ENCODE peak calls at places on chromosome 18, in four cellular contexts. M is fibroblast of lung, L is heart left ventricle, N is AG04450. E is an unnamed sample.
A peak's percentile ranks its signal among the peaks of the same experiment; 100 is the strongest.

GRCh38 chr18:48545690-48546365 is 7.0 kb downstream of the CTIF start:
- DNase-seq in M (peak; percentile 73), L (peak; percentile 80), N (no peak), E (peak; percentile 18)

GRCh38 chr18:61031626-61032025 is 301.6 kb upstream of the CDH20 start:
- DNase-seq in M (no peak), L (no peak), N (no peak), E (no peak)

GRCh38 chr18:78571063-78571785 is 408.4 kb upstream of the SALL3 start:
- DNase-seq in M (no peak), L (no peak), N (no peak), E (no peak)

GRCh38 chr18:50306944-50307343 is 19.5 kb upstream of the CXXC1 start:
- DNase-seq in M (peak; percentile 4), L (no peak), N (no peak), E (no peak)

GRCh38 chr18:54479365-54479764 is 111.7 kb upstream of the DYNAP start:
- DNase-seq in M (no peak), L (no peak), N (no peak), E (no peak)

GRCh38 chr18:50099725-50100414 is 95.1 kb downstream of the MYO5B start:
- DNase-seq in M (no peak), L (no peak), N (no peak), E (no peak)

GRCh38 chr18:58727776-58728500 is 56.7 kb downstream of the MALT1 start:
- DNase-seq in M (peak; percentile 27), L (peak; percentile 58), N (no peak), E (no peak)

GRCh38 chr18:38693085-38693484 is 1127.5 kb upstream of the CELF4 start:
- DNase-seq in M (no peak), L (no peak), N (no peak), E (no peak)

GRCh38 chr18:5604778-5605177 is 61.0 kb upstream of the EPB41L3 start:
- DNase-seq in M (no peak), L (no peak), N (no peak), E (no peak)

GRCh38 chr18:35239314-35239713 is 1.5 kb upstream of the ZNF397 start:
- DNase-seq in M (no peak), L (no peak), N (no peak), E (no peak)

GRCh38 chr18:55790296-55790695 is 202.3 kb upstream of the TCF4 start:
- DNase-seq in M (peak; percentile 46), L (no peak), N (peak; percentile 61), E (no peak)

GRCh38 chr18:12420831-12421421 is 13.2 kb downstream of the PRELID3A start:
- DNase-seq in M (no peak), L (no peak), N (no peak), E (no peak)

GRCh38 chr18:12336887-12337286 is 28.8 kb downstream of the TUBB6 start:
- DNase-seq in M (peak; percentile 46), L (no peak), N (no peak), E (peak; percentile 68)

GRCh38 chr18:61635901-61636528 is 256.8 kb downstream of the RNF152 start:
- DNase-seq in M (peak; percentile 72), L (peak; percentile 35), N (peak; percentile 11), E (peak; percentile 46)

GRCh38 chr18:49476664-49477411 is 10.2 kb downstream of the C18orf32 start:
- DNase-seq in M (peak; percentile 78), L (no peak), N (peak; percentile 34), E (no peak)

GRCh38 chr18:49018553-49018943 is 67.8 kb upstream of the SMAD7 start:
- DNase-seq in M (no peak), L (no peak), N (no peak), E (no peak)

GRCh38 chr18:7272268-7273049 is 41.6 kb downstream of the LRRC30 start:
- DNase-seq in M (peak; percentile 81), L (peak; percentile 76), N (peak; percentile 20), E (peak; percentile 56)

GRCh38 chr18:79818036-79818435 is 20.3 kb downstream of the KCNG2 start:
- DNase-seq in M (no peak), L (peak; percentile 30), N (no peak), E (no peak)

DNA sequence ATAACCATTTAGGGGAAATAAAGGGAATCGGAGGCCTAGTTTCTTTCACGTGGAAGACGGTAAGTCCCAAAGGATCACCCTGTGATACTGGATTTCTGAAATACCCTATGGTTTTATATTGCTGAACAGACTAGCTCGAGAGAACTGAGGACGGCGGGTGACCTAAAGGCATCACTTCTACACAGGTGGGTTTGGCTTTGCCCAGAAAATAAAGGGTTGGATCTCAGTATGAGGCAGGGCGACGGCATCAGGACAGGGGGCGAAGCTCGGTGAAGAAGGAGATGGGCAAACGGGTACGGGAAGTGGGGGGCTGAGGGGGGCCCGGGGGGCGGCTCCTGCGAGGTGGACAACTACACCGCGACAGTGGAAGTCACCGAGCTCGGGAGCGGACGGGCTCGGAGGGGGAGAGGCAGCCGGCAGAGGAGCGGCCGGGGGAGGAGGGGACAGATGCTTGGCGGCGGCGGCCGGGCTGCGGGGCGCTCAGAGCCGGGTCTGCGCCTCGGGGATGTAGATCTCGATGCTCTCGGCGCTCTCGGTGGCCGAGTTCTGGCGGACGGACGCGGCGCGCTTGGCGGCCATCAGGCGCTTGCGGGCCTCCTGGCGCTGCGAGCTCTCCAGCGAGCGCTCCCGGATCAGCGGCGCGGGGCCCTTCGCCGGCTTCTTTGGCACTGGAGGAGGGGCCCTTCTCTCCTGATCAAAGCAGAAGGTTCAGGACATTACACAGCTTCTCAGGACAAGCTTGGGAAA is 48.9 kb downstream of the TGIF1 start:
- DNase-seq in M (peak; percentile 44), L (peak; percentile 29), N (no peak), E (peak; percentile 60)
- H3K4me3 ChIP-seq in M (peak overlapping the region; percentile 37), L (peak overlapping the region; percentile 46), N (peak overlapping the region; percentile 50), E (peak overlapping the region; percentile 38)

GRCh38 chr18:63142502-63143045 is 177.0 kb downstream of the BCL2 start:
- DNase-seq in M (no peak), L (no peak), N (no peak), E (no peak)
- H3K9me3 ChIP-seq in M (no peaks in the 10 kb centered on the region), L (no peaks in the 10 kb centered on the region), N (no peaks in the 10 kb centered on the region), E (no peaks in the 10 kb centered on the region)

GRCh38 chr18:76459687-76460350 is 35.2 kb downstream of the ZNF516 start:
- DNase-seq in M (peak; percentile 98), L (no peak), N (peak; percentile 99), E (no peak)
- H3K4me3 ChIP-seq in M (peak overlapping the region; percentile 1), L (peak overlapping the region; percentile 21), N (peak overlapping the region; percentile 36), E (no peak overlapping the region)

DNA sequence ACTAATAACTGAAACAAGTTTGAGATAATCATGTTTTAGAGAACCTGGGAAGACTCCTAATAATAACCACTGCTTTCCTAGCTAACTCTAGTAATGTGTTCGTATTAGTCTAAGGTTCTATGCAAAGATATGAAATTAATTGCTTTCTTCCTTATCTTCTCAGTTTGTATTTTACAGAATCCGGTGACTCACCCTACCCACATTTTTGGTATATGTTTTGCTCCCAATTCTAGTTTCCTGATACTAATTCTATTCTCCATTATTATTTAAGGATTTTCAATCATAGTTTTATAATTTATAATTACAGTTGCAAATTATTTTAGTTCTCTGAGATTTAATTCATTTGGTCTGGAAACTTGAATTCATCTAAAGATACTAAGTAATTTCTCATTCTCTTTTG is 394.6 kb upstream of the SETBP1 start:
- DNase-seq in M (no peak), L (no peak), N (no peak), E (no peak)
- H3K9me3 ChIP-seq in M (no peaks in the 10 kb centered on the region), L (no peaks in the 10 kb centered on the region), N (no peaks in the 10 kb centered on the region), E (no peaks in the 10 kb centered on the region)

DNA sequence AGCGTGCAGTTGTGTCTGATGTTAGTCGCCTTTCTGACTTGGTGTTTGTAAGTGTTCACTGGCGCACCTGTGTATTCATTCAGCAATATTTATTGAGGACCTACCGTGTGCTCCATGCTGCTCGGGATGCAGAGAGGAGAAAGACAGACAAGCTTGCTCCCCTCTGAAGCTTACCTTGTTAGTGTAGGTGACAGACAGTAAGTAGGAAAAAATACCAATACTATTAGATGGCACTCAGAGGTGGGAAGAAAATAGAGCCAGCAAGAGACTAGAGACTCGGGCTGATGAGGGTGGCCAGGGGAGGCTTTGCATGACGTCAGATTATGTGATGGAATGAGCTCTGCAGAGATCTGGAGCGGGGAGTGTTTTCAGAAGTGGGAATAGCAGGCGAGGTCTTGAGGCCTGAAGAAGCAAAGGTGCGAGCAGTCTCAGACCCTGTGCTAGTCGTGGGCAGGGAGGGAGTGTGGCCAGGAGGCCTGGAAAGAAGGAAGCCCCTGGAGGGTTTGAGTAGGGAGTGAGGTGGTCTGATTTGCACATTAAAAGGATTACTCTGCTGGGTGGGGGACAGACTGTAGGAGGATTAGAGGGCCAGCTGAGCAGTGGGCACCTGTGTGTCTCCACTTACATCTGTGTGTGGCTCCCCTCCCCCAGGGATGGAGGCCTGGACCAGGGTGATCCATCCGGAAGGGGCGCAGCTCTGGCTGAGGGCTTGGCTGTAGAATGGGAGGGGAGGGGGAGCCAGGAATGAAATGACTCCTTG is 11.8 kb downstream of the MTCL1 start:
- DNase-seq in M (no peak), L (no peak), N (no peak), E (no peak)
- H3K4me3 ChIP-seq in M (no peak overlapping the region), L (no peak overlapping the region), N (no peak overlapping the region), E (no peak overlapping the region)

DNA sequence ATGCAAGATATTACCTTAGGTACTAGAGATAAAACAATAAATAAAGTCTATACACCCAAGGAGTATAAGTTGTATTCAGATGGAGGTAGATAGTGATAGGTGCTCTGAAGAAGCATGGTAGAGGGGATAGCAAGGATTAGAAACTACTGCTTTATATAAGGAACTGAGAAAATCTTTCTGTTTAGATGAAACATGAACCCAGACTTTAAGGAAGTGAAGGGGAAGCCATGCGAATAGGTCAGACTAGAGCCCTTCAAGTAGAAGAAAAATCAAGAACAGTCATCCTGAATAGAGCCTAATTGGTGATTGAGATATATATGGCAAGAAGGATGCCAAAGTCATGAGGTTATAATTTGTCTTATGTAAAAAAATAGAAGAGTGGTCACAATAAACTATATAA is 900.1 kb downstream of the MBD2 start:
- DNase-seq in M (no peak), L (no peak), N (no peak), E (no peak)
- H3K9me3 ChIP-seq in M (no peaks in the 10 kb centered on the region), L (no peaks in the 10 kb centered on the region), N (peaks cover 6% of the 10 kb centered on the region), E (no peaks in the 10 kb centered on the region)

GRCh38 chr18:74870950-74871349 is 273.3 kb downstream of the ZNF407 start:
- DNase-seq in M (no peak), L (no peak), N (no peak), E (no peak)
- H3K4me3 ChIP-seq in M (no peak overlapping the region), L (no peak overlapping the region), N (no peak overlapping the region), E (no peak overlapping the region)

GRCh38 chr18:14974576-14974975 is 226.6 kb downstream of the ANKRD30B start:
- DNase-seq in M (no peak), L (no peak), N (no peak), E (no peak)
- H3K9me3 ChIP-seq in M (no peaks in the 10 kb centered on the region), L (no peaks in the 10 kb centered on the region), N (peaks cover 61% of the 10 kb centered on the region), E (no peaks in the 10 kb centered on the region)

GRCh38 chr18:4399929-4400328 is 55.2 kb downstream of the DLGAP1 start:
- DNase-seq in M (no peak), L (no peak), N (no peak), E (no peak)

GRCh38 chr18:4391859-4392258 is 63.2 kb downstream of the DLGAP1 start:
- DNase-seq in M (no peak), L (no peak), N (no peak), E (no peak)

GRCh38 chr18:4394700-4395099 is 60.4 kb downstream of the DLGAP1 start:
- DNase-seq in M (no peak), L (no peak), N (no peak), E (no peak)
- H3K4me3 ChIP-seq in M (no peak overlapping the region), L (no peak overlapping the region), N (no peak overlapping the region), E (no peak overlapping the region)